ENCODE peak calls at places on chromosomes 16 and 17, in five cellular contexts. D is psoas muscle, X is tibial artery, J is MM.1S, Q is neural progenitor cell. I is an unnamed sample.

GRCh38 chr16:81265658-81266451 is 27.4 kb downstream of the BCO1 start:
- DNase-seq in X (peak; percentile 61), J (no peak), D (peak; percentile 48), Q (no peak), I (no peak)

GRCh38 chr17:32222621-32223020 is 43.0 kb upstream of the RHBDL3 start:
- DNase-seq in Q (no peak), J (no peak), X (no peak), D (no peak), I (no peak)

GRCh38 chr16:75011634-75012307 is 12.9 kb downstream of the ZNRF1 start:
- DNase-seq in D (no peak), Q (no peak), J (no peak), X (peak; percentile 61), I (no peak)

GRCh38 chr17:65783845-65784334 is 222.4 kb upstream of the AXIN2 start:
- DNase-seq in X (no peak), J (no peak), D (no peak), Q (no peak), I (no peak)

GRCh38 chr16:83389751-83390150 is 418.0 kb upstream of the HSBP1 start:
- DNase-seq in Q (no peak), X (no peak), D (no peak), J (no peak), I (no peak)

GRCh38 chr17:82407255-82407654 is 10.9 kb upstream of the HEXD start:
- DNase-seq in J (no peak), X (no peak), D (peak; percentile 48), Q (no peak), I (no peak)

GRCh38 chr16:3375680-3376079 is 20.0 kb downstream of the OR2C1 start:
- DNase-seq in D (no peak), J (no peak), Q (no peak), X (no peak), I (no peak)

GRCh38 chr17:79940381-79941087 is 95.1 kb downstream of the TBC1D16 start:
- DNase-seq in Q (no peak), X (peak; percentile 14), D (peak; percentile 10), J (no peak), I (no peak)

DNA sequence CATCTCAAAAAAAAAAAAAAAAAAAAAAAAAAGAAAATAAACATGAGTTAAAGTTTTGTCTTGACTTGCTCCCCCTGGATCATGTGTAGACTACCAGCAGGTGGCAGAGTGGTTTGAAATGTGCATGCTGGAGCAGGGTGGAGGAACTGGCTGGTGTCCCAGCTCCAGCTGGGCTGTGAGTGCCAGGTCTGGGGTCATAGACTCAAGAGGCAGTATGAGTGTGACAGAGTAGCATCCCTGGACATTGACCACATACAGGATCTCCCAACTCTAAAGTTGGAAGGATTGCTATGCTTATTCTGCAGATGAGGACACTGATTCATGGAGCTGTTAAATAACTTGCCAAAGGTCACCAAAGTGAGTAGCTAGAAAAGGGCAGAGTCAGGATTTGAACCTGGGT is 198.0 kb upstream of the MPHOSPH6 start:
- DNase-seq in Q (peak; percentile 52), X (no peak), J (no peak), D (no peak), I (no peak)
- TF ChIP-seq CTCF in Q (peak; percentile 44), X (no peak), J (no peak), D (peak; percentile 31), I (no peak)

GRCh38 chr17:8189711-8190477 is at the start of gene BORCS6:
- DNase-seq in D (peak; percentile 97), Q (peak; percentile 98), J (peak; percentile 97), X (peak; percentile 99), I (peak; percentile 91)
- TF ChIP-seq CTCF in D (no peak), Q (no peak), J (peak; percentile 18), X (no peak), I (no peak)

DNA sequence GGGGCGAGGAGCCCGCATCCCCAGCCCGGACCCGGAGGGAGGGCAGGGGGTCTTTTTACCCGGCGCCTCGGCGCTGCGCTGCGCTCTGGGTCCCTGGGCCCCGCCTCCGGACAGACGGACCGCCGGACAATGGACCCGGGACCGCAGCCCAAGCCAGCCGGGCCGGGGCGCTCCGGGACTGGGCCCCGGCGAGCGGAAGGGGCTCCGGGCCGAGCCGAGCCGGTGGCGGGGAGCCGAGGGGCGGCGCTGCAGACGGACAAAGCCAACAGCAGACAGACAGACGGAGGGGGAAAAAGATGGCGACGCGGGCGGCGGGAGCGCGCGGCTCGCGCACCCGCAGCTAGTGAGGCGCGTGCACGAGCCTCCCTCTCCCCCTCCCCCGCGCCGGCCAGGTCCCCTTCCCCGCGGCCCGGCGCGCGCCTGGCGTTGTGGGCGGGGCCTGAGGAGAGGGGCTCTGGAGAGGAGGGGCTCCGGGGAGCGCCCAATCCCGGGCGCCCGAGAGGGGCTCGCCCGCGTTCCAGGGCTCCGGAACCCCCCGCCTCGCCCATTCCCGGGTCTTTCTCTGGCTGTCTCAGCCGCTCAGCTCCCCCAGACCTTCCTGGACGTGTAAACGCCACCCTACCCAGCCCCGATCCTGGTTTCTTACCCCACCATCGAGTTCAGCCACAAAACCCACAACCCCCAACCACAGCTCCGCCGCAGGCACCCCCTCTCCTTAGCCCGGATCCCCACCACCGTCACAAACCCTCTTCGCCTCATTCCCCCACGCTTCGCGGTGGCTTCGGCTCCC is at the start of gene ZNF821:
- DNase-seq in X (peak; percentile 67), Q (peak; percentile 98), D (peak; percentile 84), J (peak; percentile 68), I (peak; percentile 70)
- TF ChIP-seq CTCF in X (peak; percentile 48), Q (peak; percentile 6), D (peak; percentile 49), J (peak; percentile 41), I (peak; percentile 45)

GRCh38 chr17:17445925-17446665 is 30.7 kb upstream of the MED9 start:
- DNase-seq in D (no peak), Q (no peak), J (no peak), X (no peak), I (no peak)
- TF ChIP-seq CTCF in D (no peak), Q (no peak), J (no peak), X (no peak), I (no peak)

GRCh38 chr16:5010576-5011329 is 23.0 kb downstream of the NAGPA start:
- DNase-seq in D (no peak), J (no peak), X (no peak), Q (peak; percentile 46), I (no peak)
- TF ChIP-seq CTCF in D (no peak), J (peak; percentile 19), X (no peak), Q (no peak), I (no peak)

GRCh38 chr16:50440991-50441390 is 72.2 kb upstream of the BRD7 start:
- DNase-seq in Q (no peak), D (no peak), X (no peak), J (no peak), I (no peak)

GRCh38 chr16:50434872-50435478 is 66.2 kb upstream of the BRD7 start:
- DNase-seq in Q (no peak), J (no peak), X (no peak), D (no peak), I (no peak)

GRCh38 chr16:50438041-50438437 is 69.3 kb upstream of the BRD7 start:
- DNase-seq in X (no peak), Q (no peak), J (no peak), D (no peak), I (no peak)

GRCh38 chr16:50440531-50440930 is 71.7 kb upstream of the BRD7 start:
- DNase-seq in Q (no peak), D (no peak), X (no peak), J (no peak), I (no peak)

GRCh38 chr16:50436271-50436670 is 67.5 kb upstream of the BRD7 start:
- DNase-seq in D (no peak), J (no peak), Q (no peak), X (no peak), I (no peak)
- TF ChIP-seq CTCF in D (no peak), J (no peak), Q (no peak), X (no peak), I (no peak)

GRCh38 chr16:55643161-55643970 is 12.4 kb upstream of the SLC6A2 start:
- DNase-seq in D (no peak), X (no peak), J (no peak), Q (no peak), I (no peak)
- TF ChIP-seq CTCF in D (no peak), X (no peak), J (no peak), Q (no peak), I (no peak)

DNA sequence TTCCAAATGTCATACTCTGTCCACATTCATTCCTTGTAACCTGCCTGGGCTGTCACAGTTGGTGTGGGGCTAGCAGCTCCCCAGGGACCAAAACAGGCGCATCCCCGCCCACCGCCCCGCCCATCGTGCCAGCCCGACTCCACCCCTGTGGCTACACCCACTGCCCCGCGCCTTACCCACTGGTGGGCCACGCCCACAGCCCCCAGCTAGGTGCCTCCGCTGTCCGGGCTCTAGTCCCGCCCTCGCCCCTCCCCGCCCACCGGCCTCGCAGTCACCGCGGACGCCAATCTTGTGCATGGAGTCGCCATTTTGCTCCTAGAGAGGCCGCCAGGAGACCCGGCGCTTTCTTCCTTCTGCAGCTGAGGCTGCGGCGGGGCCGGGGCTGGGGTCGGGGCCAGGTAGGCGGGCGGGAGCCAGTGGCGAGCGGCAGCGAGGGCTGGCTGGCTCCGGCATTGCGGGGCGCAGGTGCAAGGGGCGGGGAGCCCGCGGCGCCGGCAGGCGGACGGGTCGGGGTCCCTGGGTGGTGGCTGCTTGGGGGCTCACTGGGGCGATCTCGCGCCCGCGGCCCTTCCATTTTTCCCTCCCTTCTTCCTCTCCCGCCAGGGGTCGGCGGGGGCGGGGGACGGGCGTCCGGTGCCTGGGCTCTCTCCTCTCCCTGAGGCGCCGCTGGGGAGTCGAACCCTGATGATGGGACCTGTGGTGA is at the start of gene PRPSAP2:
- DNase-seq in D (peak; percentile 96), Q (peak; percentile 98), X (peak; percentile 96), J (peak; percentile 97), I (peak; percentile 90)
- TF ChIP-seq CTCF in D (no peak), Q (no peak), X (no peak), J (no peak), I (no peak)